ENCODE peak calls at places on chromosomes 5 and 9, in seven cellular contexts. One of them, this sample, is unnamed. For H3K27me3, the result is how much of the 10 kb centered on the place peaks cover.

GRCh38 chr5:93675458-93676450 is 65.6 kb downstream of the POU5F2 start:
- DNase-seq in K562: no peak
- DNase-seq in SK-N-SH: no peak
- DNase-seq in MM.1S: peak
- DNase-seq in fibroblast of lung: no peak
- DNase-seq in H1: no peak
- DNase-seq in keratinocyte: no peak
- DNase-seq in this sample: no peak

GRCh38 chr5:168073311-168073710 is 218.1 kb upstream of the WWC1 start:
- DNase-seq in K562: no peak
- DNase-seq in SK-N-SH: no peak
- DNase-seq in MM.1S: no peak
- DNase-seq in fibroblast of lung: no peak
- DNase-seq in H1: no peak
- DNase-seq in keratinocyte: no peak
- DNase-seq in this sample: no peak

GRCh38 chr5:165086424-165086823 is 1581.0 kb downstream of the MAT2B start:
- DNase-seq in K562: no peak
- DNase-seq in SK-N-SH: no peak
- DNase-seq in MM.1S: no peak
- DNase-seq in fibroblast of lung: no peak
- DNase-seq in H1: no peak
- DNase-seq in keratinocyte: no peak
- DNase-seq in this sample: no peak

GRCh38 chr5:42059778-42060464 is 134.8 kb downstream of the FBXO4 start:
- DNase-seq in K562: no peak
- DNase-seq in SK-N-SH: no peak
- DNase-seq in MM.1S: no peak
- DNase-seq in fibroblast of lung: no peak
- DNase-seq in H1: no peak
- DNase-seq in keratinocyte: no peak
- DNase-seq in this sample: no peak

GRCh38 chr9:136512651-136513066 is 29.8 kb upstream of the SEC16A start:
- DNase-seq in K562: peak
- DNase-seq in SK-N-SH: peak
- DNase-seq in MM.1S: no peak
- DNase-seq in fibroblast of lung: no peak
- DNase-seq in H1: no peak
- DNase-seq in keratinocyte: no peak
- DNase-seq in this sample: no peak

GRCh38 chr9:72473474-72474241 is 47.8 kb upstream of the TMC1 start:
- DNase-seq in K562: no peak
- DNase-seq in SK-N-SH: no peak
- DNase-seq in MM.1S: peak
- DNase-seq in fibroblast of lung: peak
- DNase-seq in H1: no peak
- DNase-seq in keratinocyte: no peak
- DNase-seq in this sample: peak

GRCh38 chr9:23730364-23730763 is 95.7 kb downstream of the ELAVL2 start:
- DNase-seq in K562: no peak
- DNase-seq in SK-N-SH: no peak
- DNase-seq in MM.1S: no peak
- DNase-seq in fibroblast of lung: no peak
- DNase-seq in H1: no peak
- DNase-seq in keratinocyte: no peak
- DNase-seq in this sample: no peak

GRCh38 chr5:167708449-167708848 is 583.0 kb upstream of the WWC1 start:
- DNase-seq in K562: no peak
- DNase-seq in SK-N-SH: peak
- DNase-seq in MM.1S: no peak
- DNase-seq in fibroblast of lung: no peak
- DNase-seq in H1: no peak
- DNase-seq in keratinocyte: no peak
- DNase-seq in this sample: no peak

GRCh38 chr9:972512-973294 is 3.8 kb upstream of the DMRT3 start:
- DNase-seq in K562: no peak
- DNase-seq in SK-N-SH: peak
- DNase-seq in MM.1S: no peak
- DNase-seq in fibroblast of lung: no peak
- DNase-seq in H1: peak
- DNase-seq in keratinocyte: no peak
- DNase-seq in this sample: no peak

GRCh38 chr5:90528704-90529233 is 615 bp downstream of the LYSMD3 start:
- DNase-seq in K562: no peak
- DNase-seq in SK-N-SH: peak
- DNase-seq in MM.1S: peak
- DNase-seq in fibroblast of lung: peak
- DNase-seq in H1: no peak
- DNase-seq in keratinocyte: no peak
- DNase-seq in this sample: no peak

GRCh38 chr5:143364061-143364460 is 39.4 kb downstream of the NR3C1 start:
- DNase-seq in K562: no peak
- DNase-seq in SK-N-SH: no peak
- DNase-seq in MM.1S: no peak
- DNase-seq in fibroblast of lung: peak
- DNase-seq in H1: no peak
- DNase-seq in keratinocyte: no peak
- DNase-seq in this sample: no peak

GRCh38 chr5:56466136-56466816 is 233.1 kb upstream of the ANKRD55 start:
- DNase-seq in K562: no peak
- DNase-seq in SK-N-SH: no peak
- DNase-seq in MM.1S: no peak
- DNase-seq in fibroblast of lung: no peak
- DNase-seq in H1: no peak
- DNase-seq in keratinocyte: no peak
- DNase-seq in this sample: no peak

GRCh38 chr9:76542360-76542759 is 83.4 kb downstream of the GCNT1 start:
- DNase-seq in K562: no peak
- DNase-seq in SK-N-SH: no peak
- DNase-seq in MM.1S: no peak
- DNase-seq in fibroblast of lung: no peak
- DNase-seq in H1: no peak
- DNase-seq in keratinocyte: no peak
- DNase-seq in this sample: no peak

GRCh38 chr5:14054111-14054854 is 88.9 kb upstream of the TRIO start:
- DNase-seq in K562: no peak
- DNase-seq in SK-N-SH: no peak
- DNase-seq in MM.1S: no peak
- DNase-seq in fibroblast of lung: peak
- DNase-seq in H1: no peak
- DNase-seq in keratinocyte: no peak
- DNase-seq in this sample: no peak

GRCh38 chr5:178768371-178769260 is 38.2 kb upstream of the ZNF354A start:
- DNase-seq in K562: no peak
- DNase-seq in SK-N-SH: no peak
- DNase-seq in MM.1S: no peak
- DNase-seq in fibroblast of lung: no peak
- DNase-seq in H1: no peak
- DNase-seq in keratinocyte: no peak
- DNase-seq in this sample: no peak

GRCh38 chr5:178766936-178767912 is 36.8 kb upstream of the ZNF354A start:
- DNase-seq in K562: no peak
- DNase-seq in SK-N-SH: no peak
- DNase-seq in MM.1S: no peak
- DNase-seq in fibroblast of lung: no peak
- DNase-seq in H1: no peak
- DNase-seq in keratinocyte: no peak
- DNase-seq in this sample: no peak

GRCh38 chr5:178772351-178772750 is 41.9 kb upstream of the ZNF354A start:
- DNase-seq in K562: no peak
- DNase-seq in SK-N-SH: no peak
- DNase-seq in MM.1S: no peak
- DNase-seq in fibroblast of lung: no peak
- DNase-seq in H1: no peak
- DNase-seq in keratinocyte: no peak
- DNase-seq in this sample: no peak

GRCh38 chr5:178769617-178770290 is 39.3 kb upstream of the ZNF354A start:
- DNase-seq in K562: no peak
- DNase-seq in SK-N-SH: no peak
- DNase-seq in MM.1S: no peak
- DNase-seq in fibroblast of lung: no peak
- DNase-seq in H1: no peak
- DNase-seq in keratinocyte: no peak
- DNase-seq in this sample: no peak

DNA sequence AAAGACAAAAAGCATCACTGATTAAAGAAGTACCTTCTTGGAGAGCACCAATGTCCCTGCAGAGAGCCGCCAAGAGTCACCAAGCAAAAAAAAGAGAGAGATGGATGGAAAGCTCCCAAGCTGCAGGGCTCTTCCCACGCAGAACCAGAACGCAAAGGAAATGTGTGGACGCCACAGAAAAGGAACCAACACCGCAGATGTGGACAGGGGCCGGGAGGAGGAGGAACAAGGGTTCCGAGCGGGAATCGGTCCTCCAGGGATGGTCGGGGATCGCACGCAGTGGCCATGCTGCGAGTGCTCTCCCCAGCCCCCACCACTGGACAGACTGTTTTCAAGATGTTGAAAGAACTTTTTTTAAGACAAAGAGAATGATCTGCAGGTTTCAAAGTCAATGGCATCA is 40.2 kb upstream of the ZNF354A start:
- DNase-seq in K562: no peak
- DNase-seq in SK-N-SH: no peak
- DNase-seq in MM.1S: no peak
- DNase-seq in fibroblast of lung: no peak
- DNase-seq in H1: no peak
- DNase-seq in keratinocyte: no peak
- DNase-seq in this sample: no peak
- H3K27me3 ChIP-seq in K562: under half
- H3K27me3 ChIP-seq in SK-N-SH: under half
- H3K27me3 ChIP-seq in MM.1S: under half
- H3K27me3 ChIP-seq in fibroblast of lung: under half
- H3K27me3 ChIP-seq in H1: under half
- H3K27me3 ChIP-seq in keratinocyte: under half
- H3K27me3 ChIP-seq in this sample: under half

DNA sequence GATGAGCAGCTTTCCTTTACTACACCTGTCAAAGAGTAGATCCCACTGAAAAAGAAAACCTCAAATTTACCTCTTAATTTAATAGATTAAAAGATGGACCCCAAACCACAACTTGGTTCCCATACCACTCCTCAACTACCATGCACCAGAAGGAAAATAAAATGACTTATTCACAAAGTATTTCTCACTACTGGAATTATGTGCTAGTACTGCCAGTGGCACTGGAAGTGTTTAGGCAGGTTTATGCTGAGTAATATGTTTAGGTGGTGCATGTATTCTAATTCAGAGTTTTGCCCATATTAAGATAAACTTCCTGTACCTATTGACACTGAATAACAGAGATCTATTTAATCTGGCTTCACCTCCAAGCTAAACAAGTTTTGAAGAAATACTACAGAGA is 6.6 kb downstream of the PLK2 start:
- DNase-seq in K562: no peak
- DNase-seq in SK-N-SH: no peak
- DNase-seq in MM.1S: no peak
- DNase-seq in fibroblast of lung: no peak
- DNase-seq in H1: no peak
- DNase-seq in keratinocyte: no peak
- DNase-seq in this sample: no peak
- H3K4me3 ChIP-seq in K562: no peak
- H3K4me3 ChIP-seq in SK-N-SH: no peak
- H3K4me3 ChIP-seq in MM.1S: no peak
- H3K4me3 ChIP-seq in fibroblast of lung: no peak
- H3K4me3 ChIP-seq in H1: no peak
- H3K4me3 ChIP-seq in keratinocyte: peak
- H3K4me3 ChIP-seq in this sample: no peak

GRCh38 chr9:38023661-38024035 is 45.4 kb downstream of the SHB start:
- DNase-seq in K562: no peak
- DNase-seq in SK-N-SH: no peak
- DNase-seq in MM.1S: no peak
- DNase-seq in fibroblast of lung: no peak
- DNase-seq in H1: no peak
- DNase-seq in keratinocyte: no peak
- DNase-seq in this sample: no peak
- H3K9ac ChIP-seq in K562: no peak
- H3K9ac ChIP-seq in SK-N-SH: peak
- H3K9ac ChIP-seq in MM.1S: no peak
- H3K9ac ChIP-seq in fibroblast of lung: no peak
- H3K9ac ChIP-seq in H1: no peak
- H3K9ac ChIP-seq in keratinocyte: peak
- H3K9ac ChIP-seq in this sample: no peak

DNA sequence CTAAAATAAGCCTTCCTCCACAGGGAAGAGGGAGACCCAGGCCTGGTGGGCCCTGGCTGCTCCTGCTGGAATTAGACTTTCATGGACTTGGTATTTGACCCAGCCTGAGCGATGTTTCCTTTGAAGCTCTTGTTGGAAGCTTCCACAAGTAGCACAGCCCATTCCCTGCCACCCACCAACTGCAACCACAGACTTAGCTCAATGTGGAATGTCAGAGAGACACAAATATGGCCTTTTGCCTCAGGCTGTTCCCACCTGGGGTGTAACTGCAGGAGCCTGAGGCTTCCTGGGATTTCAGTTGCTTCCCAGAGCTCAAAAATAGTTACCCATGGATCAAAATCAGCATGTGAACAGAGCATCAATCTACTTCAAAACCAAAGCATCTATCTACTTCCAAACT is 70.3 kb upstream of the LHFPL2 start:
- DNase-seq in K562: no peak
- DNase-seq in SK-N-SH: no peak
- DNase-seq in MM.1S: no peak
- DNase-seq in fibroblast of lung: peak
- DNase-seq in H1: no peak
- DNase-seq in keratinocyte: no peak
- DNase-seq in this sample: no peak
- H3K27me3 ChIP-seq in K562: under half
- H3K27me3 ChIP-seq in SK-N-SH: under half
- H3K27me3 ChIP-seq in MM.1S: under half
- H3K27me3 ChIP-seq in fibroblast of lung: under half
- H3K27me3 ChIP-seq in H1: under half
- H3K27me3 ChIP-seq in keratinocyte: under half
- H3K27me3 ChIP-seq in this sample: under half

DNA sequence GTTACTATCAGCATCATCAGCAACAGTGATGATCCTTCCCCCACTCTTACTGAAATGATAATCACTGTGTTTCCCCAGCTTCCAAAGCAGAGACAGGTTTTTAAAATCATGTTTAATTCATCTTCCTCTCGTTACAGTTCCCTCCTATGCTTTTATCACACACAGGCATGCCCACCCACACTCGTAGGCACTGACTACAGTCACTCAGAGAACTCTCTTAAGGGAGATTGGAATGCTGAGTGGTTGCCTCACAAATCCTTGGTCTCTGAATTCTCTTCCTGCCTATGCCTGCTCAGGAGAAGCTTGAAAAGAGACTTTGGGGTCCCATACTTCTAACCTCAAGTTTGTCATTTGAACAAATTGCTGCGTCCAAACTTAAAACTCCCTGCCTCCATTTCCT is 179.2 kb downstream of the FRMD3 start:
- DNase-seq in K562: no peak
- DNase-seq in SK-N-SH: no peak
- DNase-seq in MM.1S: no peak
- DNase-seq in fibroblast of lung: no peak
- DNase-seq in H1: no peak
- DNase-seq in keratinocyte: no peak
- DNase-seq in this sample: no peak
- H3K4me3 ChIP-seq in K562: no peak
- H3K4me3 ChIP-seq in SK-N-SH: no peak
- H3K4me3 ChIP-seq in MM.1S: no peak
- H3K4me3 ChIP-seq in fibroblast of lung: no peak
- H3K4me3 ChIP-seq in H1: no peak
- H3K4me3 ChIP-seq in keratinocyte: no peak
- H3K4me3 ChIP-seq in this sample: no peak